ENCODE peak calls at places on chromosomes 1 and 21, in ten cellular contexts. W is naive thymus-derived CD4-positive, alpha-beta T cell; L is B cell; J is stimulated activated CD8-positive, alpha-beta memory T cell treated with anti-CD3 and anti-CD28 coated beads, Interleukin-7, amount 100 ng/mL, for 1 hour; Z is lower lobe of right lung; A is osteoblast; U is astrocyte of the cerebellum; Y is activated naive CD4-positive, alpha-beta T cell; O is T47D; R is SHP77 treated with DMSO at 0.1 percent for 48 hours. H is an unnamed sample.

GRCh38 chr21:41217656-41218380 is 49.9 kb downstream of the BACE2 start:
- DNase-seq in R (no peak), O (no peak), L (no peak), A (peak), U (no peak), Z (no peak), Y (no peak), J (no peak), W (no peak), H (no peak)

GRCh38 chr1:38476784-38477175 is 382.8 kb downstream of the RRAGC start:
- DNase-seq in Y (no peak), W (no peak), Z (no peak), U (no peak), O (no peak), L (peak), A (no peak), R (no peak), J (no peak), H (no peak)

GRCh38 chr1:145961109-145961424 is 3.2 kb upstream of the LIX1L start:
- DNase-seq in U (no peak), Y (no peak), R (no peak), W (no peak), O (no peak), L (no peak), Z (no peak), J (no peak), A (peak), H (no peak)

GRCh38 chr1:24318988-24319863 is at the start of gene GRHL3:
- DNase-seq in A (peak), R (no peak), J (no peak), O (peak), L (peak), W (peak), U (no peak), Y (no peak), Z (peak), H (peak)

GRCh38 chr1:31587720-31588423 is 11.6 kb downstream of the TINAGL1 start:
- DNase-seq in W (no peak), J (peak), L (peak), A (peak), Y (no peak), O (peak), U (no peak), Z (peak), R (peak), H (peak)

GRCh38 chr1:230189276-230190183 is 122.5 kb downstream of the GALNT2 start:
- DNase-seq in Y (no peak), Z (no peak), A (no peak), R (peak), U (no peak), O (no peak), W (no peak), L (no peak), J (no peak), H (no peak)

GRCh38 chr1:163046071-163046470 is 23.1 kb upstream of the RGS4 start:
- DNase-seq in J (no peak), Y (no peak), O (no peak), A (no peak), R (no peak), L (no peak), Z (no peak), W (no peak), U (no peak), H (no peak)

GRCh38 chr1:61097326-61097725 is 15.0 kb downstream of the NFIA start:
- DNase-seq in L (no peak), W (no peak), Z (no peak), A (peak), O (no peak), Y (no peak), R (no peak), U (no peak), J (no peak), H (no peak)

GRCh38 chr1:56034222-56034621 is 545.1 kb downstream of the PLPP3 start:
- DNase-seq in J (no peak), U (no peak), R (no peak), A (peak), L (no peak), Y (no peak), Z (no peak), W (no peak), O (no peak), H (no peak)

GRCh38 chr1:7676274-7676945 is 94.7 kb upstream of the VAMP3 start:
- DNase-seq in A (peak), O (no peak), W (no peak), L (no peak), R (no peak), Z (peak), Y (no peak), U (no peak), J (no peak), H (no peak)

GRCh38 chr21:33848252-33848953 is 67.2 kb downstream of the ATP5PO start:
- DNase-seq in A (no peak), L (no peak), Y (no peak), Z (no peak), W (no peak), J (no peak), R (peak), O (no peak), U (no peak), H (no peak)

GRCh38 chr1:200905411-200906052 is 10.8 kb downstream of the INAVA start:
- DNase-seq in R (no peak), O (no peak), Y (no peak), A (peak), J (no peak), L (no peak), W (no peak), U (no peak), Z (no peak), H (no peak)

GRCh38 chr1:34408011-34408410 is 231.3 kb downstream of the C1orf94 start:
- DNase-seq in O (no peak), J (no peak), W (no peak), Z (no peak), A (no peak), Y (no peak), L (no peak), R (no peak), U (no peak), H (peak)

GRCh38 chr1:3564921-3565831 is 46.1 kb downstream of the MEGF6 start:
- DNase-seq in L (peak), R (no peak), U (no peak), W (peak), O (no peak), A (peak), J (peak), Z (no peak), Y (no peak), H (no peak)

GRCh38 chr1:44489481-44489880 is 84.4 kb downstream of the RNF220 start:
- DNase-seq in Y (no peak), O (no peak), A (no peak), L (no peak), U (no peak), W (no peak), R (no peak), J (no peak), Z (no peak), H (no peak)

GRCh38 chr21:33105088-33105487 is 35.1 kb downstream of the OLIG1 start:
- DNase-seq in A (no peak), U (no peak), L (no peak), W (no peak), Y (no peak), J (no peak), O (no peak), R (no peak), Z (no peak), H (no peak)

GRCh38 chr1:20720631-20721051 is 2.8 kb upstream of the KIF17 start:
- DNase-seq in U (no peak), L (no peak), Y (no peak), J (no peak), W (no peak), Z (no peak), R (no peak), O (no peak), A (no peak), H (peak)

GRCh38 chr1:171218661-171219060 is 29.6 kb upstream of the FMO1 start:
- DNase-seq in A (no peak), R (no peak), Z (no peak), W (no peak), L (no peak), J (no peak), O (no peak), U (no peak), Y (no peak), H (no peak)

GRCh38 chr1:36703526-36704208 is 221.0 kb upstream of the CSF3R start:
- DNase-seq in W (no peak), J (peak), Z (peak), A (peak), R (peak), O (peak), U (peak), Y (no peak), L (peak), H (peak)

GRCh38 chr1:110433803-110434202 is 17.1 kb upstream of the PROK1 start:
- DNase-seq in Z (peak), W (no peak), A (no peak), Y (no peak), R (no peak), L (no peak), O (peak), J (no peak), U (no peak), H (peak)

GRCh38 chr1:17573518-17574041 is 34.1 kb downstream of the ARHGEF10L start:
- DNase-seq in Z (no peak), W (no peak), U (no peak), J (no peak), R (no peak), L (no peak), Y (no peak), O (no peak), A (no peak), H (no peak)

GRCh38 chr1:17128361-17128760 is 9.1 kb upstream of the PADI2 start:
- DNase-seq in Y (no peak), J (no peak), U (peak), L (peak), O (no peak), A (peak), W (no peak), Z (no peak), R (no peak), H (no peak)

GRCh38 chr1:147515046-147515869 is 26.0 kb upstream of the BCL9 start:
- DNase-seq in R (peak), W (peak), L (no peak), A (no peak), Y (no peak), J (no peak), U (peak), O (peak), Z (no peak), H (no peak)